ENCODE peak calls at places on chromosomes 2 and 18, in four cellular contexts. T is A549, Y is WTC11, A is GM12878. D is an unnamed sample.
A peak's percentile ranks its signal among the peaks of the same experiment; 100 is the strongest.

GRCh38 chr18:76258209-76258608 is 236.8 kb downstream of the ZNF516 start:
- DNase-seq in T (no peak), Y (no peak), A (no peak), D (no peak)

GRCh38 chr18:63074987-63075404 is 244.6 kb downstream of the BCL2 start:
- DNase-seq in T (peak; percentile 52), Y (peak; percentile 88), A (no peak), D (peak; percentile 67)

GRCh38 chr18:55588001-55588875 is at the start of gene TCF4:
- DNase-seq in T (peak; percentile 12), Y (peak; percentile 67), A (no peak), D (peak; percentile 56)

GRCh38 chr2:26602575-26602974 is 38.6 kb downstream of the CIB4 start:
- DNase-seq in T (no peak), Y (no peak), A (no peak), D (no peak)

GRCh38 chr18:75875559-75875958 is 448.1 kb upstream of the SMIM21 start:
- DNase-seq in T (no peak), Y (no peak), A (no peak), D (no peak)

GRCh38 chr2:121335294-121336290 is 50.6 kb upstream of the TFCP2L1 start:
- DNase-seq in T (no peak), Y (no peak), A (no peak), D (no peak)

GRCh38 chr2:197575987-197576386 is 60.1 kb downstream of the MOB4 start:
- DNase-seq in T (no peak), Y (no peak), A (no peak), D (no peak)

GRCh38 chr2:120445431-120446143 is 99.7 kb downstream of the INHBB start:
- DNase-seq in T (no peak), Y (no peak), A (no peak), D (no peak)

GRCh38 chr2:175935289-175936181 is 66.5 kb downstream of the LNPK start:
- DNase-seq in T (no peak), Y (no peak), A (no peak), D (peak; percentile 84)

GRCh38 chr18:22040527-22040926 is 128.9 kb upstream of the GATA6 start:
- DNase-seq in T (no peak), Y (no peak), A (no peak), D (no peak)

GRCh38 chr2:181536730-181537129 is 79.5 kb downstream of the ITGA4 start:
- DNase-seq in T (no peak), Y (no peak), A (no peak), D (no peak)

GRCh38 chr18:74949611-74950010 is 259.3 kb downstream of the PTGR3 start:
- DNase-seq in T (no peak), Y (no peak), A (no peak), D (no peak)

GRCh38 chr2:95031726-95032116 is 6.2 kb downstream of the MAL start:
- DNase-seq in T (no peak), Y (no peak), A (no peak), D (no peak)

GRCh38 chr18:75204262-75204977 is 4.5 kb downstream of the PTGR3 start:
- DNase-seq in T (no peak), Y (peak; percentile 50), A (no peak), D (no peak)

GRCh38 chr18:28003451-28003850 is 173.5 kb downstream of the CDH2 start:
- DNase-seq in T (no peak), Y (no peak), A (no peak), D (no peak)

GRCh38 chr2:211103989-211104388 is 547.6 kb downstream of the CPS1 start:
- DNase-seq in T (no peak), Y (no peak), A (no peak), D (no peak)

GRCh38 chr2:142041105-142041504 is 89.7 kb downstream of the LRP1B start:
- DNase-seq in T (no peak), Y (no peak), A (no peak), D (no peak)

GRCh38 chr2:19902272-19902730 is 518 bp upstream of the TTC32 start:
- DNase-seq in T (peak; percentile 31), Y (no peak), A (no peak), D (no peak)

GRCh38 chr2:61536086-61536722 is 2.0 kb downstream of the XPO1 start:
- DNase-seq in T (no peak), Y (no peak), A (no peak), D (peak; percentile 71)

GRCh38 chr2:53353372-53354111 is 414.1 kb upstream of the CHAC2 start:
- DNase-seq in T (no peak), Y (no peak), A (no peak), D (no peak)

GRCh38 chr2:204538179-204539009 is 6.9 kb upstream of the PARD3B start:
- DNase-seq in T (no peak), Y (peak; percentile 19), A (no peak), D (peak; percentile 7)

GRCh38 chr2:241003047-241003360 is 4.6 kb downstream of the SNED1 start:
- DNase-seq in T (no peak), Y (no peak), A (no peak), D (no peak)

GRCh38 chr2:154914606-154915005 is 216.1 kb downstream of the KCNJ3 start:
- DNase-seq in T (no peak), Y (no peak), A (no peak), D (no peak)

GRCh38 chr18:28015671-28016070 is 161.3 kb downstream of the CDH2 start:
- DNase-seq in T (no peak), Y (no peak), A (no peak), D (no peak)

GRCh38 chr2:138722316-138722715 is 57.9 kb downstream of the NXPH2 start:
- DNase-seq in T (no peak), Y (no peak), A (no peak), D (no peak)

GRCh38 chr18:75607701-75608100 is 180.2 kb upstream of the SMIM21 start:
- DNase-seq in T (no peak), Y (no peak), A (no peak), D (no peak)

GRCh38 chr2:60359569-60359968 is 193.9 kb downstream of the BCL11A start:
- DNase-seq in T (no peak), Y (no peak), A (no peak), D (no peak)

GRCh38 chr2:116319001-116319400 is 1495.5 kb upstream of the DDX18 start:
- DNase-seq in T (no peak), Y (no peak), A (no peak), D (no peak)
- TF ChIP-seq ESRRA in T (no peak), Y (no peak), A (no peak), D (no peak)

GRCh38 chr2:45533771-45534170 is 77.3 kb downstream of the SRBD1 start:
- DNase-seq in T (no peak), Y (no peak), A (no peak), D (no peak)
- TF ChIP-seq ESRRA in T (no peak), Y (no peak), A (no peak), D (no peak)

GRCh38 chr2:44135307-44135706 is 33.4 kb upstream of the PPM1B start:
- DNase-seq in T (no peak), Y (no peak), A (no peak), D (no peak)

GRCh38 chr2:44126106-44126797 is 42.4 kb upstream of the PPM1B start:
- DNase-seq in T (no peak), Y (no peak), A (no peak), D (no peak)

GRCh38 chr2:44134848-44135247 is 33.8 kb upstream of the PPM1B start:
- DNase-seq in T (no peak), Y (no peak), A (no peak), D (no peak)

GRCh38 chr2:44131177-44131576 is 37.5 kb upstream of the PPM1B start:
- DNase-seq in T (no peak), Y (no peak), A (no peak), D (no peak)

GRCh38 chr2:44130441-44130840 is 38.2 kb upstream of the PPM1B start:
- DNase-seq in T (no peak), Y (no peak), A (no peak), D (peak; percentile 28)
- TF ChIP-seq ESRRA in T (no peak), Y (no peak), A (no peak), D (no peak)

DNA sequence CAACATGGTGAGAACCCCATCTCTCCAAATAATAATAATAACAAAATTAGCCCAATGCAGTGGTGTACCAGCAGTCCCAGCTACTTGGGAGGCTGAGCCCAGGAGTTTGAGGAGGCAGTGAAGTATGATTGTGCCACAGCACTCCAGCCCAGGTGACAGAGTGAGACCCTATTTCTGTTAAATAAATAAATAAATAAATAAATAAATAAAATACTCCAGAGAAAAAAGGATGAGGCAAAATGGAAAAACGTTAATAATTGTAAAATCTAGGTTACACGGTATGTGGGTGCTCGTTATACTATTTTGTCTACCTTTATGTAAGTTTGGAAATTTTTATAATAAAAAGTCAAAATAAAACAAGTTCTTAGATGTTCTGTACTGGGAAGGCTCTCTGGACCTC is 8.6 kb upstream of the EMX1 start:
- DNase-seq in T (no peak), Y (no peak), A (no peak), D (no peak)
- TF ChIP-seq ESRRA in T (no peak), Y (no peak), A (no peak), D (no peak)

GRCh38 chr18:24063121-24063731 is 48.7 kb downstream of the TTC39C start:
- DNase-seq in T (peak; percentile 15), Y (no peak), A (no peak), D (no peak)
- TF ChIP-seq ESRRA in T (no peak), Y (no peak), A (no peak), D (no peak)

DNA sequence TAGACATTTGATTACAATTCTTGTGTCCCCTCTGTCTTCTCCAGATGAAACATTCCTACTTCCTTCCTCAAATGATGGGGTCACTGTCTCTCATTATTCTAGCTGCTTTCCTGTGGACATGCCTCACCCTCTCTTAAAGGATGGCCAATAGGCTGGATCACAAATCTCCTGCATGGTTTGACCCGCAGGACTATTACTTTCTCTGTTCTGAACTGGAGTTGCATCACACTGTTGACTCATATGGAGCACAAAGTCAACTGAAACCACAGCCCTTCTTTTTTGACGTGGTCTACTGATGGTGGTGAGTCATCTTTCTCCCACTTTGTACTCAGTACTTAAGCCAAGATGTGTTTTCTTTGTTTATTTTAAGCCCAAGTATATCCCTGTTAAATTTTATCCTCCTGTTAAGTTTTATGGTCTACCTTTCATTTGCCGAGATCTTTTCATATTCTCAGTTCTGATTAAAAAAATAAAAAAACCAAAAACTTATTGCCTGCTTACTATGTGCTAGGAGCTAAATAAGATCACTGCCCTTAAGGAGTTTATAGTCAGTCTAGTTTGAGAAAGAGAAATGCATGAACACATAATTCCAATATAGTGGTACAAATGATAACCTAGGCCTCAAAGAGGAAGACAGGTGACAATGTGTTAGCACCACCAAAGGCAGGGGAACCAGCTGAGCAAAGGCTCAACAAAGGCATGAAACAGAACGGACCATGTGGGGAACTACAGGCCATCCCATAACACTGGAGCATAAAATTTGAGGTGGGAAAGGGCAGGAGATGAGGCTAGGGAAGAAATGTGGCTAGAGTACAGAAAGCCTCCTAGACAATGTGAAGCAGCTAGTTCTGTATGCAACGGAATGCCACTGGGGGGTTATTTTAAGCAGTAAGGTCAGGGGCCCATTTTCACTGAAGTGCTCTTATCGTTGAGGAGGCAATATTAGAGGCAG is 67.6 kb upstream of the ZFP36L2 start:
- DNase-seq in T (peak; percentile 94), Y (no peak), A (peak; percentile 90), D (peak; percentile 86)
- TF ChIP-seq ESRRA in T (no peak), Y (no peak), A (no peak), D (peak; percentile 91)